ENCODE peak calls at places on chromosome 4, in six cellular contexts. K, P, Q, S, H and B are unnamed samples.

GRCh38 chr4:168631241-168632151 is 134.6 kb downstream of the PALLD start:
- DNase-seq in K (peak; percentile 74), P (peak; percentile 78), Q (peak; percentile 73), S (peak; percentile 76), H (no peak), B (no peak)

GRCh38 chr4:3673716-3674478 is 92.3 kb upstream of the ADRA2C start:
- DNase-seq in K (no peak), P (no peak), Q (no peak), S (peak; percentile 40), H (no peak), B (no peak)

GRCh38 chr4:169615467-169616106 is 3.2 kb upstream of the NEK1 start:
- DNase-seq in K (no peak), P (no peak), Q (no peak), S (no peak), H (no peak), B (no peak)

GRCh38 chr4:66956852-66957251 is 588.5 kb downstream of the CENPC start:
- DNase-seq in K (no peak), P (no peak), Q (no peak), S (no peak), H (no peak), B (no peak)

GRCh38 chr4:148312996-148313490 is 129.2 kb downstream of the NR3C2 start:
- DNase-seq in K (no peak), P (no peak), Q (no peak), S (no peak), H (no peak), B (no peak)

GRCh38 chr4:184978211-184978610 is 40.1 kb upstream of the HELT start:
- DNase-seq in K (no peak), P (peak; percentile 82), Q (no peak), S (no peak), H (no peak), B (no peak)

GRCh38 chr4:89110541-89110985 is 770 bp upstream of the TIGD2 start:
- DNase-seq in K (no peak), P (no peak), Q (no peak), S (no peak), H (no peak), B (no peak)

GRCh38 chr4:168699224-168699878 is 202.5 kb downstream of the PALLD start:
- DNase-seq in K (no peak), P (no peak), Q (peak; percentile 59), S (no peak), H (no peak), B (no peak)

GRCh38 chr4:122666527-122667245 is 45.8 kb upstream of the IL21 start:
- DNase-seq in K (no peak), P (no peak), Q (peak; percentile 46), S (no peak), H (no peak), B (no peak)

GRCh38 chr4:159015862-159016261 is 87.0 kb upstream of the RAPGEF2 start:
- DNase-seq in K (no peak), P (no peak), Q (no peak), S (no peak), H (no peak), B (no peak)

DNA sequence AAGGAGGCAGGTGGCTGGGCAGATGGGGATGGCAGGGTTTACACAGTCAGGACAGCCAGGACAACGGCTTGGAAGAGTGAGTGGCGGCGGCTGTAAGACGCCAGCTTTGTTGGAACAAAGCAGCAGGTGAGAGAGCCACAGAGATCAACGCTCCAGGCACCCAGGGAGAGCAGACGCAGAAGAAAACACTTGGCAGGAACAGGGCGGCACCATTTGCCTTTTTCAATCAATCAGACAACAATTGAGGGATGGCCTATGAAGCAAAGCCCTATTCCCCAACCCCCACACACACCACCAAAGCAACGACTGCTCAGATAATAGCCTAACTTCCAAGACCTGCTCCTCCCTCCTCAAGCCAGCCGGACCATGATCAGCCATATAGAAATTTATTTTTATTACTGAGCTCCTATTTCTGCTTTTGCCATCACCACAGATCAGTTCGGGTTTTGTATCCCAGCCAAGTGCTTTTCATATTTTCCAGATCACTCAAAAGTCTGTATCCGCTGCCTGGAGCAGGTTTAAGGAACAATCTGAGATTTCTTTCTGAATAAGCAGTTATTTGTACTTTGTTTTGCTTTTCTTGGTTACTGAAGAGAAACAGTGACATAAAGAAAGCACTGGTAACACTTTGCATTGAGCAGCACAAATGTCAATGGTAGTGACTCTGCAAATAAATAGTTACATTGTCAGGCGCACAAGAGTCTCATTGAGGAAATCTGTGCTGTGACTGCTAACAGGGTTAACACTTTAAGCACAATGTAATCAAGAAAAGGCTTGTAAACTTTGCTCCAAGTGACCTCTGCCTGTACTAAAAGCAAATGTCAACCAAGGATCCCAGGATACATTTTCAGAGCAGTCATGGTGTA is 81.8 kb upstream of the RBPJ start:
- DNase-seq in K (no peak), P (no peak), Q (no peak), S (no peak), H (peak; percentile 85), B (no peak)
- TF ChIP-seq POLR2A in K (no peak), P (no peak), Q (no peak), S (no peak), H (no peak), B (no peak)

GRCh38 chr4:78551420-78552351 is at the start of gene ANXA3:
- DNase-seq in K (peak; percentile 18), P (peak; percentile 60), Q (no peak), S (peak; percentile 89), H (no peak), B (peak; percentile 37)
- TF ChIP-seq POLR2A in K (no peak), P (peak; percentile 59), Q (no peak), S (no peak), H (no peak), B (no peak)

GRCh38 chr4:138223191-138223910 is 18.8 kb downstream of the SLC7A11 start:
- DNase-seq in K (no peak), P (no peak), Q (peak; percentile 53), S (no peak), H (no peak), B (no peak)

GRCh38 chr4:138226351-138226750 is 15.8 kb downstream of the SLC7A11 start:
- DNase-seq in K (no peak), P (no peak), Q (no peak), S (no peak), H (no peak), B (no peak)

GRCh38 chr4:138224614-138225013 is 17.5 kb downstream of the SLC7A11 start:
- DNase-seq in K (no peak), P (no peak), Q (no peak), S (no peak), H (no peak), B (no peak)

GRCh38 chr4:138222041-138222440 is 20.1 kb downstream of the SLC7A11 start:
- DNase-seq in K (no peak), P (no peak), Q (peak; percentile 89), S (no peak), H (no peak), B (no peak)

GRCh38 chr4:138225477-138225876 is 16.7 kb downstream of the SLC7A11 start:
- DNase-seq in K (no peak), P (no peak), Q (no peak), S (no peak), H (no peak), B (no peak)
- TF ChIP-seq POLR2A in K (no peak), P (no peak), Q (no peak), S (no peak), H (no peak), B (no peak)

GRCh38 chr4:74039065-74039763 is 725 bp upstream of the CXCL3 start:
- DNase-seq in K (no peak), P (no peak), Q (no peak), S (no peak), H (no peak), B (no peak)
- TF ChIP-seq POLR2A in K (no peak), P (no peak), Q (no peak), S (no peak), H (no peak), B (no peak)

GRCh38 chr4:108624263-108625056 is 4.1 kb downstream of the RPL34 start:
- DNase-seq in K (no peak), P (no peak), Q (no peak), S (no peak), H (no peak), B (no peak)
- TF ChIP-seq POLR2A in K (no peak), P (no peak), Q (no peak), S (no peak), H (no peak), B (no peak)